ENCODE peak calls at places on chromosomes 7 and 10, in eight cellular contexts. W is EL, Q is activated gamma-delta T cell treated with Interleukin-2 at 50 U/mL for 16 hours, D is RWPE1, X is DMS 273 treated with DMSO at 0.1 percent for 48 hours, T is NCI-H187, V is posterior cingulate gyrus, O is fibroblast of lung. A is an unnamed sample.

GRCh38 chr10:2839081-2839725 is 228.1 kb upstream of the PFKP start:
- DNase-seq in D (peak), T (peak), V (no peak), Q (no peak), X (no peak), O (no peak), W (peak), A (no peak)

GRCh38 chr10:28674782-28675181 is 2.5 kb upstream of the BAMBI start:
- DNase-seq in Q (no peak), T (no peak), O (no peak), X (no peak), W (no peak), V (no peak), D (no peak), A (no peak)

GRCh38 chr10:99329238-99329890 is at the start of gene CNNM1:
- DNase-seq in Q (no peak), X (peak), O (peak), D (peak), W (peak), T (no peak), V (peak), A (peak)

GRCh38 chr10:3043512-3044368 is 23.6 kb upstream of the PFKP start:
- DNase-seq in W (peak), X (no peak), D (peak), O (peak), T (peak), V (peak), Q (peak), A (peak)

GRCh38 chr10:131732631-131733127 is 168.1 kb upstream of the PPP2R2D start:
- DNase-seq in Q (no peak), V (no peak), O (no peak), W (no peak), X (no peak), T (no peak), D (peak), A (no peak)

GRCh38 chr7:143499246-143499645 is 21.6 kb downstream of the TAS2R41 start:
- DNase-seq in O (no peak), V (no peak), D (no peak), T (no peak), Q (no peak), X (no peak), W (no peak), A (no peak)

GRCh38 chr10:98293550-98294269 is 25.7 kb upstream of the LOXL4 start:
- DNase-seq in O (peak), X (no peak), V (no peak), Q (no peak), T (no peak), D (no peak), W (peak), A (no peak)

GRCh38 chr10:132689721-132690360 is 96.1 kb downstream of the NKX6-2 start:
- DNase-seq in X (no peak), Q (no peak), W (no peak), O (no peak), V (no peak), T (no peak), D (no peak), A (no peak)

GRCh38 chr10:79159141-79159619 is 90.4 kb downstream of the ZMIZ1 start:
- DNase-seq in X (no peak), Q (no peak), V (no peak), W (peak), T (no peak), O (peak), D (no peak), A (no peak)

GRCh38 chr10:125083576-125083920 is 76.8 kb downstream of the CTBP2 start:
- DNase-seq in X (no peak), D (no peak), W (peak), O (peak), Q (no peak), V (no peak), T (no peak), A (no peak)

GRCh38 chr10:98374176-98374969 is 40.6 kb downstream of the PYROXD2 start:
- DNase-seq in W (peak), Q (no peak), O (peak), X (no peak), D (peak), V (peak), T (no peak), A (no peak)

GRCh38 chr7:41912851-41913580 is 210.1 kb upstream of the INHBA start:
- DNase-seq in Q (no peak), X (no peak), T (no peak), W (peak), V (no peak), O (no peak), D (peak), A (no peak)